ENCODE peak calls at places on chromosomes 3 and 15, in four cellular contexts. L is stimulated activated naive B cell treated with anti-CD40 and anti-IgM and Interleukin-4, amounts not matched to agents 10 μg/mL and 1 μg/mL and 100 μg/mL, for 72 hours; Y is amniotic epithelial cell; D is AG08395. Z is an unnamed sample.
A peak's percentile ranks its signal among the peaks of the same experiment; 100 is the strongest.

GRCh38 chr3:118057086-118057485 is 977.6 kb downstream of the IGSF11 start:
- DNase-seq in Y (no peak), D (no peak), L (no peak), Z (no peak)

GRCh38 chr3:126104028-126104635 is 20.2 kb upstream of the SLC41A3 start:
- DNase-seq in L (no peak), Y (no peak), D (no peak), Z (no peak)

GRCh38 chr15:62998262-62998909 is 44.2 kb upstream of the TPM1 start:
- DNase-seq in L (no peak), D (no peak), Y (peak; percentile 55), Z (no peak)

GRCh38 chr15:29352402-29352801 is 82.8 kb upstream of the NSMCE3 start:
- DNase-seq in D (no peak), Y (no peak), L (no peak), Z (no peak)

GRCh38 chr3:53242642-53243041 is 13.2 kb downstream of the TKT start:
- DNase-seq in D (no peak), Y (no peak), L (no peak), Z (no peak)

GRCh38 chr3:65166531-65166930 is 478.7 kb upstream of the ADAMTS9 start:
- DNase-seq in Y (no peak), D (no peak), L (no peak), Z (no peak)

GRCh38 chr15:71806452-71806931 is 3.9 kb upstream of the NR2E3 start:
- DNase-seq in Y (peak; percentile 26), L (no peak), D (no peak), Z (no peak)

GRCh38 chr15:100889359-100890058 is 9.9 kb downstream of the ALDH1A3 start:
- DNase-seq in L (no peak), D (peak; percentile 90), Y (peak; percentile 81), Z (no peak)

GRCh38 chr15:38555686-38556334 is 8.8 kb downstream of the RASGRP1 start:
- DNase-seq in Y (peak; percentile 83), D (peak; percentile 43), L (no peak), Z (no peak)

GRCh38 chr3:184361932-184362667 is 590 bp downstream of the POLR2H start:
- DNase-seq in D (peak; percentile 42), Y (peak; percentile 45), L (peak; percentile 43), Z (no peak)

GRCh38 chr3:135802171-135802570 is 163.4 kb upstream of the PPP2R3A start:
- DNase-seq in L (no peak), D (no peak), Y (no peak), Z (no peak)

GRCh38 chr3:4938583-4938982 is 40.7 kb upstream of the BHLHE40 start:
- DNase-seq in Y (no peak), D (no peak), L (no peak), Z (no peak)